ENCODE peak calls at places on chromosomes 16 and 17, in ten cellular contexts. C is HCT116, B is hepatocyte, O is MM.1S, M is GM23248, K is PC-3, G is PC-9, Y is OCI-LY7, X is SK-N-SH, J is Karpas-422. R is an unnamed sample. For H3K9me2, the result is how much of the 10 kb centered on the place peaks cover.

GRCh38 chr16:30091474-30092372 is at the start of gene TBX6:
- DNase-seq in C (peak), B (peak), O (peak), M (peak), K (peak), G (peak), Y (peak), X (peak), J (peak), R (peak)

GRCh38 chr16:58422809-58423208 is 30.5 kb downstream of the GINS3 start:
- DNase-seq in C (no peak), B (no peak), O (no peak), M (no peak), K (no peak), G (no peak), Y (no peak), X (no peak), J (no peak), R (no peak)

GRCh38 chr16:13702614-13703013 is 217.3 kb upstream of the ERCC4 start:
- DNase-seq in C (no peak), B (no peak), O (no peak), M (no peak), K (no peak), G (no peak), Y (no peak), X (no peak), J (no peak), R (no peak)

GRCh38 chr17:28346199-28346580 is 10.6 kb downstream of the TNFAIP1 start:
- DNase-seq in C (no peak), B (no peak), O (no peak), M (no peak), K (no peak), G (no peak), Y (no peak), X (no peak), J (no peak), R (peak)

GRCh38 chr16:75192606-75193264 is 14.2 kb downstream of the CTRB2 start:
- DNase-seq in C (no peak), B (no peak), O (no peak), M (no peak), K (peak), G (peak), Y (no peak), X (no peak), J (no peak), R (no peak)

GRCh38 chr17:37648555-37648954 is 5.3 kb upstream of the DDX52 start:
- DNase-seq in C (no peak), B (no peak), O (peak), M (peak), K (peak), G (peak), Y (no peak), X (no peak), J (no peak), R (no peak)

GRCh38 chr16:66616169-66616568 is 11.7 kb downstream of the CMTM3 start:
- DNase-seq in C (no peak), B (no peak), O (no peak), M (no peak), K (no peak), G (no peak), Y (no peak), X (no peak), J (no peak), R (no peak)

GRCh38 chr16:54462151-54462651 is 175.6 kb upstream of the IRX3 start:
- DNase-seq in C (no peak), B (no peak), O (no peak), M (peak), K (no peak), G (no peak), Y (no peak), X (no peak), J (no peak), R (no peak)

GRCh38 chr17:74830861-74831260 is 28.8 kb downstream of the GRIN2C start:
- DNase-seq in C (no peak), B (no peak), O (no peak), M (no peak), K (no peak), G (no peak), Y (no peak), X (no peak), J (no peak), R (no peak)

GRCh38 chr17:74825003-74825627 is 34.6 kb downstream of the GRIN2C start:
- DNase-seq in C (no peak), B (no peak), O (no peak), M (no peak), K (no peak), G (no peak), Y (no peak), X (no peak), J (no peak), R (no peak)

GRCh38 chr17:74825952-74826713 is 33.6 kb downstream of the GRIN2C start:
- DNase-seq in C (no peak), B (no peak), O (no peak), M (no peak), K (no peak), G (no peak), Y (no peak), X (no peak), J (no peak), R (no peak)

GRCh38 chr17:74831442-74832146 is 28.1 kb downstream of the GRIN2C start:
- DNase-seq in C (no peak), B (no peak), O (no peak), M (no peak), K (no peak), G (no peak), Y (no peak), X (peak), J (no peak), R (no peak)

GRCh38 chr17:74827800-74828199 is 31.9 kb downstream of the GRIN2C start:
- DNase-seq in C (no peak), B (no peak), O (no peak), M (no peak), K (no peak), G (no peak), Y (no peak), X (no peak), J (no peak), R (no peak)
- H3K9me2 ChIP-seq in C (under half), B (under half), O (under half), M (under half), K (under half), G (under half), Y (under half), X (under half), J (under half), R (under half)

GRCh38 chr17:76139261-76139752 is 1.7 kb downstream of the FOXJ1 start:
- DNase-seq in C (no peak), B (no peak), O (no peak), M (no peak), K (no peak), G (no peak), Y (no peak), X (no peak), J (no peak), R (peak)

GRCh38 chr17:76141212-76142043 is at the start of gene FOXJ1:
- DNase-seq in C (peak), B (peak), O (peak), M (peak), K (peak), G (peak), Y (peak), X (peak), J (peak), R (peak)

GRCh38 chr17:76139801-76140660 is 1.0 kb downstream of the FOXJ1 start:
- DNase-seq in C (no peak), B (peak), O (no peak), M (peak), K (no peak), G (no peak), Y (no peak), X (peak), J (no peak), R (peak)

GRCh38 chr17:76140661-76141211 is 309 bp downstream of the FOXJ1 start:
- DNase-seq in C (no peak), B (no peak), O (no peak), M (no peak), K (no peak), G (no peak), Y (no peak), X (no peak), J (no peak), R (peak)

DNA sequence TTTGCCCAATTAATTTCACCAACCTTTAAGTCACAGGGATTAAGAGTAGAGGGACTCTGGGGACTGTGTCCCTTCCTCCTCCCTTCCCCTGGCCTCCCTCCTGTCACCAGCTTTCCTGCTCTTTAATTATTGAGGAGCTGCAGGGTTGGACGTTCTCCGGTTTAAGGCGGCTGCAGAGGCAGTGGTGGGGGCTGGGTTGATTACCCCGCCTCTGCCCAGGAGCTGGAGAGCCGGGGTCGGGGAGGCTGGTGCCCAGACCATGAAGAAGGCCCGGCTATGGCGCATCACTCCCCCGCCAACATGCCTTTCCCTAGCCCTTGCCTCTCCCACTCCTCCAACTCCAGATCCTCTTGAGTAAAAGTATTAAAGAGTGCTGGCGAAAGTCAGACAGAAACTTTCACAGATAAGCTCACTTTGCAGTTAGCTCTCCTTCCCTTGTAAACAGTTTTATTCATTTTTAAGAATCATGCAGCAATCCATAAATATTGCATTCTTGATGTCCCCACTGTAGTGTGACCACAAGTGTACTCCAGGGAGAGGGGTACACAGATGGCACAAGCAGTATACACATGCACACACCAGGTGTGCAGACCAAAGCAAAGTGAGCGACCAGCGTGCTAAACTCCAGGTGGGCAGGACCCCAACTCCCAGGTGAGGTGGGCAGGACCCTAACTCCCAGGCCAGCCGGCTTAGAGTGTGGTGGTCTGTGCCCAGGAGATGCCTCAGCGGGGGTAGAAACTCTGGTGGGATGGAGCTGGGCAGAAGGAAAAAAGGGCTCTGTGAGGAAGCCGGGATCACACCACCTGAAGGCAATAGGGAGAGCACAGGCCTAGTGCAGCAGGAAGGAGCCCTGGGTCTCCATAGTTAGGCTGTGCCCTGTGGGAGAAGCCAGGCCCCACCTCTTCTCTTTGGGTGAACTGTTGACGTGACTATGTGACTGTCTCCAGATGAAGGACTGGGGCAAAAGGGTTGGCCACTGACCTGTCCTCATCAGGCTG is 1.3 kb upstream of the FOXJ1 start:
- DNase-seq in C (no peak), B (no peak), O (no peak), M (no peak), K (no peak), G (no peak), Y (no peak), X (peak), J (no peak), R (peak)
- H3K9me2 ChIP-seq in C (under half), B (under half), O (under half), M (under half), K (under half), G (under half), Y (under half), X (under half), J (under half), R (under half)

GRCh38 chr17:62099532-62099931 is 34.5 kb upstream of the MED13 start:
- DNase-seq in C (no peak), B (no peak), O (no peak), M (no peak), K (no peak), G (no peak), Y (no peak), X (no peak), J (no peak), R (no peak)
- H3K9me2 ChIP-seq in C (under half), B (under half), O (under half), M (under half), K (under half), G (under half), Y (under half), X (under half), J (under half), R (under half)

GRCh38 chr17:19510903-19511302 is 22.8 kb upstream of the SLC47A1 start:
- DNase-seq in C (no peak), B (no peak), O (no peak), M (no peak), K (no peak), G (no peak), Y (no peak), X (no peak), J (no peak), R (no peak)

GRCh38 chr17:19508327-19508867 is 25.3 kb upstream of the SLC47A1 start:
- DNase-seq in C (no peak), B (peak), O (no peak), M (no peak), K (no peak), G (no peak), Y (peak), X (peak), J (peak), R (peak)

GRCh38 chr17:19513897-19514488 is 19.7 kb upstream of the SLC47A1 start:
- DNase-seq in C (peak), B (peak), O (peak), M (peak), K (peak), G (peak), Y (peak), X (peak), J (peak), R (peak)
- H3K9me2 ChIP-seq in C (under half), B (under half), O (under half), M (under half), K (under half), G (under half), Y (under half), X (under half), J (under half), R (under half)

DNA sequence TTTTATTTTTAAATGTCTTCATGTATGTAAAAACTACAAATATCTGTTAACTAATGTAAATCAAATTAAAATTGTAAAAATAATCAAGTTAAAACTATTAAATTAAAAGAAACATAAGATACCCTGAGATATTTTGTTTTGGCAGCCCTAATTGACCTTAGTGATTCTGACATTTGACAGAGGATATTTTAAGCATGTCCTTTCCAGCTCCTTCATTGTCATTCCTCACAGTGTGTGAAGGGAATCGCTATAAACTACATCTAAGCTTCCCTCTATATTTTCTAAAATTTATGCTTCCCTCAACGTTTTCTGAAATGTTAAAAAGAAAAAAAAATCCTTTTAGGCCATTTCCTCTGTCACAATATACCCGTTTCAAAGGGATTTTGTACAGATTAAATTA is 20.2 kb downstream of the CEP112 start:
- DNase-seq in C (no peak), B (no peak), O (no peak), M (no peak), K (no peak), G (no peak), Y (no peak), X (no peak), J (no peak), R (no peak)
- H3K9me2 ChIP-seq in C (under half), B (under half), O (under half), M (under half), K (under half), G (under half), Y (under half), X (under half), J (under half), R (under half)

GRCh38 chr17:30299000-30299399 is 7.3 kb upstream of the BLMH start:
- DNase-seq in C (no peak), B (no peak), O (no peak), M (peak), K (peak), G (no peak), Y (peak), X (no peak), J (no peak), R (no peak)
- H3K9me2 ChIP-seq in C (under half), B (under half), O (under half), M (under half), K (under half), G (under half), Y (under half), X (under half), J (under half), R (under half)

GRCh38 chr17:14331982-14332298 is 31.1 kb downstream of the HS3ST3B1 start:
- DNase-seq in C (no peak), B (no peak), O (no peak), M (no peak), K (no peak), G (no peak), Y (no peak), X (no peak), J (no peak), R (no peak)

GRCh38 chr17:14330492-14330920 is 29.6 kb downstream of the HS3ST3B1 start:
- DNase-seq in C (no peak), B (no peak), O (no peak), M (peak), K (no peak), G (no peak), Y (no peak), X (no peak), J (no peak), R (peak)

GRCh38 chr17:14329900-14330491 is 29.1 kb downstream of the HS3ST3B1 start:
- DNase-seq in C (no peak), B (no peak), O (no peak), M (no peak), K (no peak), G (no peak), Y (no peak), X (no peak), J (no peak), R (no peak)

GRCh38 chr17:14332331-14332730 is 31.4 kb downstream of the HS3ST3B1 start:
- DNase-seq in C (no peak), B (no peak), O (no peak), M (no peak), K (no peak), G (no peak), Y (no peak), X (no peak), J (no peak), R (peak)

DNA sequence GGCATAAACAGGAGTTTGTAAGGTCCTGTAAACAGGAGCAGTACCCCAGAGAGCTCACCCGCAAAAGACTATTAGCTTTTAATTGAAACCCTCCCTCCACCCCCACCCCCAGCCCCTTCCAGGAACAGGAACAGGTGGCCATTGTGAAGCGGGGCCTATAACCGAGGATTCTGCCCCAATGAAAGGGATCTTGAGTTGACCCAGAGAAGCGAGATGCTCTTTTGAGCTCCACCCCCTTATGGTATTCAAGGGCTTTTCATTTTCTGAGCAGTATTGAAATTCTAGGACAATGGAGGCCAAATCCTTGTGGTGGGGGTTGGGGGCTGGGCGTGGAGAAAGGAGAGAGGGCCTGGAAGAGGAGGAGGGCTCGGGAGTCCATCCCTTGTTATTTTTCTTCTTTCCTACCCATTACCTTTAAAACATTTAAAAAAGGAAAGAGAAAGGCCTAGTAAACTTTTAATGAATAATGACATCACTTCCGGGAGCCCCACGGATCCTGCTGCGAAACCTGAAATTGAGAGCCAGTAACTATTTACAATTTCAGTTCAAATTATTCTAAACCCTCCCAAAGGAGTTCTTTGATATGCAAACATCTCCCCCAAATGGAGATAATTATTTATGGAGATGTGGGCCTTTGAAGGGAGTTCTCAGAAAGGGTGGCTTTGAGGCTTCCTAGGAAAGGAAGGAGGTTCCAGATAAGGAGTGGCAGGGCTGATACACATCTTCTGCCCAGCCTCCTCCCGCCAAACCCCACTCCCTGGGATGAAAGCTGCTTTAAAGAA is 30.5 kb downstream of the HS3ST3B1 start:
- DNase-seq in C (no peak), B (no peak), O (no peak), M (no peak), K (no peak), G (no peak), Y (no peak), X (no peak), J (no peak), R (peak)
- H3K9me2 ChIP-seq in C (under half), B (under half), O (under half), M (under half), K (under half), G (under half), Y (under half), X (under half), J (under half), R (under half)

DNA sequence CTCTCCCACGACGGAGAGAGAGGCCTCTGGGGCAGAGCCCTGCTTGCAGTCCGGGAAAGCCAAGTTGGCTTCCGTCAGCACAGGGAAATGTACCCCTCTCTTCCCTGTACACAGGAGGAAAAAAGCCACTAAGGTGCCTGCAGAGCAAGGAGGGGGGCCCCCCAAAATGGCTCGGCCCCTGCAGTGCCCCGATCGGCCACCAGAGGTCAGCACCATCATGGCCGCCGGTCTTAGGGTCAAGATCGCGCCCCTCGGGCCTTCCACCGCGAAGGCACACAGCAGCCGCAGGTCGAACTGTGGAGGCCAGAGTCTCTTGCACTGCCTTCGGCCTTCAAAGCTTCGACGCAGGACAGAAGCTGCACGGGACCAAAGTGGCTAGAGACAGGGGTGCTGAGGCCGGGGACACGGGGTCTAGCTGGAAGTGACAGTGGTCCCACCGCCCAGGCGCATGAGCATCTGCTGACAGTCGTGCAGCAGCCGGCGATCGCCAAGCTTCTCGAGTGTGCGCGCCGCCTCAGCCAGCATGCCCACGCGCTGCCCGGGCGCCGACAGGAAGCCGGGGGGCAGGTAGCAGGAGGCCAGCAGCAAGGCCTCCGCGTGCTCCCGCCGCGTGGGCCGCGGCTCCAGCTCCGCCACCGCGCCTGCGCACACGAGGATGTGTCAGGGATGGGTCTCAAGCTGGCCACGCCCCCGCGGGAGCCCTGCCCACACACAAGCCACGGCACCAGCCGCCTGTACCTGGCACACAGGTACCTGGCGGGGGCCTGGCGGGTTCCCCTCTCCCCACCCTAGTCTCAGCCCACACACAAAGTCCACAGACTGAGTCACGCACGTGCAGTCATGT is 24.4 kb downstream of the SREBF1 start:
- DNase-seq in C (no peak), B (peak), O (peak), M (peak), K (peak), G (peak), Y (peak), X (peak), J (peak), R (peak)
- H3K9me2 ChIP-seq in C (under half), B (under half), O (under half), M (under half), K (under half), G (under half), Y (under half), X (under half), J (under half), R (under half)

DNA sequence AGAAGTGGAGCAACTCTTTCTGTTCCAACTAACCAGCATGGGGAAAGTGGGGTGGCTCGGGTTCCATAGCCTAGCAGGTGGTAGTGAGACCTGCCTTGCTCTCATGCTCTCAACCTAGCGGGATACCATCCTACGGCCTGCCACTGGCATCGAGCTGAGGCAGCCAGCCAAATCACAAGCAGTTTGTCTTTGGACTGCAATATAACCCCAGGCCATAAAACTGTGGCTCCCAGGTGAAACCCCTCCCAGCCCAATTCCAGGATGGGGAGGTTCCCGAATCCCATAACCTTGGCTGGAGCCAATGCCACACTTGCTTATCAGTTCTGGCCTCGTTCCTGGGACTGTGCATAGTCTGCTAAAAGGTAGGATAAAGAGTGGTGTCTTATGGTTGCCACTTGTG is 155.8 kb upstream of the NETO2 start:
- DNase-seq in C (no peak), B (no peak), O (no peak), M (no peak), K (no peak), G (no peak), Y (no peak), X (no peak), J (no peak), R (no peak)
- H3K9me2 ChIP-seq in C (under half), B (under half), O (under half), M (under half), K (under half), G (under half), Y (under half), X (under half), J (under half), R (under half)